ENCODE peak calls at places on chromosomes 13 and 19, in four cellular contexts. U is HCT116, H is K562, M is SK-N-SH. E is an unnamed sample.
A peak's percentile ranks its signal among the peaks of the same experiment; 100 is the strongest.

GRCh38 chr19:43618921-43619261 is 538 bp downstream of the ZNF428 start:
- DNase-seq in U (no peak), H (no peak), M (peak; percentile 82), E (peak; percentile 79)

GRCh38 chr13:100528820-100529219 is 59.8 kb downstream of the GGACT start:
- DNase-seq in M (no peak), U (no peak), H (no peak), E (no peak)

GRCh38 chr13:43289458-43290255 is 266.3 kb downstream of the DNAJC15 start:
- DNase-seq in U (no peak), H (no peak), M (no peak), E (no peak)

GRCh38 chr13:99124046-99124400 is 76.6 kb upstream of the UBAC2 start:
- DNase-seq in U (no peak), H (no peak), M (no peak), E (no peak)

GRCh38 chr13:40064723-40065122 is 409.3 kb downstream of the COG6 start:
- DNase-seq in M (no peak), H (no peak), U (no peak), E (no peak)

GRCh38 chr19:19627716-19628498 is at the start of gene LPAR2:
- DNase-seq in H (no peak), U (peak; percentile 24), M (peak; percentile 96), E (no peak)

GRCh38 chr13:79915386-79915785 is 425.5 kb downstream of the SPRY2 start:
- DNase-seq in H (no peak), U (no peak), M (peak; percentile 40), E (no peak)

GRCh38 chr13:40261361-40261760 is 405.1 kb downstream of the FOXO1 start:
- DNase-seq in U (no peak), H (no peak), M (no peak), E (peak; percentile 9)

GRCh38 chr19:46890423-46891170 is 29.8 kb downstream of the ARHGAP35 start:
- DNase-seq in H (no peak), M (no peak), U (no peak), E (peak; percentile 99)

GRCh38 chr13:88926890-88927502 is 1255.8 kb downstream of the SLITRK5 start:
- DNase-seq in H (no peak), U (no peak), M (no peak), E (no peak)

GRCh38 chr19:15260939-15261338 is 28.7 kb upstream of the EPHX3 start:
- DNase-seq in M (peak; percentile 65), H (no peak), U (no peak), E (no peak)

GRCh38 chr13:27792393-27793218 is at the start of gene GSX1:
- DNase-seq in U (no peak), H (peak; percentile 20), M (no peak), E (peak; percentile 18)

DNA sequence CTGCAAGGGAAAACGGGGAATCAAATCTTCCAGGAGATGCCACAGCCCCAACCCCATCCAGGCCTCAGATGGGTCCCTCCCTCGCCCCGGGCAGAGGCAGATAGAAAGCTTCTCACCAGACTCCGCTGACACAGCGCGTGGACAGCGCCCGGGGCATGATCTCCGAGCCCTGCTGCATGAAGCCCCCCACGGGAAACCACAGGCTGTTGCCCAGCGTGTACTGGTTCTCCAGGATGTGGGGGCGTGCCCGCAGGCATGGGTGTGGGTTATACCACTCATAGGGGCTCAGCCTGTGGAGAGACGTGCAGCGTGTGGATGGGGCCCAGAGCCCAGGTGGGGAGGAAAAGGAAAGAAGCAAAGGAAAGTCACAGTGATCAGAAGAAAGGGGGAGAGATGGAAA is 27.2 kb upstream of the ATP1A3 start:
- DNase-seq in U (no peak), H (no peak), M (no peak), E (no peak)
- TF ChIP-seq ELF1 in U (no peak), H (no peak), M (no peak), E (no peak)

DNA sequence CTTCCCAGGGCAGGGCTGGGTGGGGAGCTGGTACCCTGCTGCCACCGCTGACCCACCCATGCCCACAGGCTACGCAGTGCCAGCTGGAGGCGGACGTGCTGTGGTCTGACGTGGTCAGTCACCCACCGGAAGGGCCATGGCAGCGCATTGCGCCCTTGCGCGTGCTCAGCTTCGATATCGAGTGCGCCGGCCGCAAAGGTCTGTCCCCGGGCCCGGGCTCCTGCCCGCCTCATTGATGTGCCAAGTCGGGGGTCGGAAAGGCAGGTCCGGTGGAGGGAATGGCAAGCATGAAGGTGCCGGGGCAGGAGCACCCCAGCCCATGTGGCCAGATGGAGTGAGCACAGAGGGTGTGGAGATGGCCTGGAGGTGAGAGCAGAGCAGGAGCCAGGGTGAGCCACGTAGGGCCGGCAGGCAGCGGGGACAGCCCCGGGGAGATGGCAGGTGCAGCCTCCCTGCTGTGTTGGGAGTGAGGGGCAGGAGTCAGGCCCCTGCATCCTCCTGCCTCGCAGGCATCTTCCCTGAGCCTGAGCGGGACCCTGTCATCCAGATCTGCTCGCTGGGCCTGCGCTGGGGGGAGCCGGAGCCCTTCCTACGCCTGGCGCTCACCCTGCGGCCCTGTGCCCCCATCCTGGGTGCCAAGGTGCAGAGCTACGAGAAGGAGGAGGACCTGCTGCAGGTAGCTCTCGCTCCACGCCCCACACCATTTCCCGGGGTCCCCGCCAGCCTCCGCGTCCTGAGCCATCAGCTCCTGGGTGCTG is 16.0 kb upstream of the SPIB start:
- DNase-seq in U (no peak), H (no peak), M (peak; percentile 32), E (no peak)
- TF ChIP-seq ELF1 in U (no peak), H (no peak), M (no peak), E (no peak)

DNA sequence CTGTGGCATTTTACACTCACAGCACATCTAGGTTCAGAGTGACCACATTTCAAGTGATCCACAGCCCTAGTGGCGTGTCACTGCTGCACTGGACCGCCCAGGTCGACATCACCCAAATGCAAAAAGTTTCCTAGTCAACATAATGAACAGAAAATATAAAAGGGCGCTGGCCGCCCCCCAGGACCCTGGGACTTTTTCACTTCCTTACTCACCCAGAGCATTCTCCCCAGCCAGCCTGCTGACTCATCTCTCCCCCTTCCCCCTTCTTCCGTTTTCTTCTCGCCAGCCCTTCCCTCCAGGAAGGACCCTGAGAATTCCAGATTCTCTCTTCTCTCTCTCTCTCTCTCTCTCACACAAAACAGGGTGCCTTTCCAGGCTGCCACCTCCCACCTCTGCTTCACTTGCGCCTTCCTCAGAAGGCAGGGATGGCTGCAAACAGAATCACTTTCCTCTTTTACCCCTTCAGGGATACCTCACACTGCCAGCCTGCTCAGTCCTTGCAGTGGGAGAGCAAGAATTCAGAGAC is 21.0 kb upstream of the GRWD1 start:
- DNase-seq in H (peak; percentile 57), U (no peak), M (no peak), E (no peak)
- TF ChIP-seq ELF1 in H (peak; percentile 57), U (no peak), M (peak; percentile 67), E (no peak)

GRCh38 chr13:113782472-113782871 is 23.4 kb downstream of the TMEM255B start:
- DNase-seq in M (no peak), U (no peak), H (no peak), E (no peak)
- TF ChIP-seq ELF1 in M (no peak), U (no peak), H (no peak), E (no peak)

E was measured in HepG2.